ENCODE peak calls at places on chromosome 1, in eight cellular contexts. M, U, N, F, J, D, W and C are unnamed samples.

GRCh38 chr1:115190766-115191165 is 101.5 kb upstream of the TSPAN2 start:
- DNase-seq in M (no peak), D (no peak), F (no peak), W (no peak), U (no peak), J (peak), N (no peak), C (no peak)

GRCh38 chr1:64505232-64505943 is 35.5 kb downstream of the CACHD1 start:
- DNase-seq in J (no peak), N (peak), F (peak), M (no peak), W (peak), D (no peak), U (peak), C (peak)

GRCh38 chr1:24640288-24640687 is 2.8 kb upstream of the SRRM1 start:
- DNase-seq in M (no peak), N (no peak), U (no peak), W (no peak), F (peak), J (no peak), D (no peak), C (no peak)

GRCh38 chr1:3924871-3925655 is 25.0 kb upstream of the C1orf174 start:
- DNase-seq in N (no peak), U (no peak), F (no peak), M (no peak), D (no peak), W (no peak), J (peak), C (no peak)

GRCh38 chr1:115166531-115167091 is 77.3 kb upstream of the TSPAN2 start:
- DNase-seq in U (no peak), W (no peak), D (peak), J (peak), M (no peak), F (no peak), N (no peak), C (no peak)

GRCh38 chr1:77642941-77643340 is 39.5 kb downstream of the ZZZ3 start:
- DNase-seq in M (no peak), J (no peak), F (no peak), W (no peak), D (no peak), N (no peak), U (no peak), C (no peak)

GRCh38 chr1:227318003-227318851 is at the start of gene CDC42BPA:
- DNase-seq in F (peak), J (peak), U (peak), M (peak), D (peak), N (peak), W (peak), C (peak)

GRCh38 chr1:77565321-77565720 is 117.1 kb downstream of the ZZZ3 start:
- DNase-seq in N (no peak), F (no peak), U (no peak), D (no peak), J (no peak), M (no peak), W (no peak), C (no peak)

GRCh38 chr1:32448773-32449456 is 16.0 kb upstream of the ZBTB8B start:
- DNase-seq in F (peak), N (no peak), M (no peak), W (no peak), J (no peak), U (no peak), D (no peak), C (no peak)

GRCh38 chr1:65467536-65467935 is 47.1 kb downstream of the LEPR start:
- DNase-seq in N (peak), U (no peak), M (no peak), W (no peak), J (peak), D (peak), F (peak), C (no peak)

GRCh38 chr1:26531651-26532131 is 2.1 kb downstream of the RPS6KA1 start:
- DNase-seq in F (peak), M (no peak), W (no peak), N (no peak), D (no peak), U (no peak), J (no peak), C (no peak)

GRCh38 chr1:206856674-206857464 is 8.6 kb upstream of the IL20 start:
- DNase-seq in M (no peak), N (no peak), D (no peak), U (no peak), J (no peak), F (no peak), W (no peak), C (no peak)
- TF ChIP-seq CTCF in M (no peak), N (no peak), D (peak), U (peak), J (no peak), F (peak), W (peak), C (no peak)

GRCh38 chr1:36351222-36351977 is 28.0 kb upstream of the EVA1B start:
- DNase-seq in W (no peak), J (peak), N (peak), D (peak), M (no peak), F (no peak), U (no peak), C (no peak)
- TF ChIP-seq CTCF in W (no peak), J (no peak), N (no peak), D (peak), M (peak), F (no peak), U (no peak), C (no peak)

DNA sequence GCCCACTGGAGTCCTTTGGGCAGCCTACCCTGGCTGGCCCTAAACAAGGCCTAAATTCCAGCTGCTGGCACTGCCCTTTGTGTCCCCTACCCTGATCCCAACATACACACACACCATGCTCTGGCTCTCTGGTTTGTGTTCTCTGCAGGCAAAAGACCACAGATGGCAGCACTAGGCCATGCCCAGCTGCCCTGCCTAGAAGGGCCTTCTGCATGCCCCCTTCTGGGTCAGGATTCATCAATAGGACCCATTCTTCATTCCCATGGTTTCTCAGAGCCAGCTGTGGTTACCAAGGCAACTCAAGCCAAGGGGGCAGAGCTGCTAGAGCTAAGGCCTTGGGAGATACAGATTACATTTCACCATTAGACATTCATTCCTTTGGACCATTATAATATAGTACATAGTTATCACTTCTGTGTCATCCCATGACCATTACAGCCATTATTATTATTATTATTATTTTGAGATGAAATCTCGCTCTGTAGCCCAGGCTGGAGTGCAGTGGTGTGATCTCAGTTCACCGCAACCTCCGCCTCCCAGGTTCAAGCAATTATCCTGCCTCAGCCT is 17.5 kb downstream of the ASAP3 start:
- DNase-seq in F (no peak), U (no peak), J (no peak), M (no peak), W (no peak), N (no peak), D (no peak), C (no peak)
- TF ChIP-seq CTCF in F (no peak), U (no peak), J (no peak), M (no peak), W (no peak), N (no peak), D (peak), C (no peak)

GRCh38 chr1:46246548-46247432 is 773 bp upstream of the RAD54L start:
- DNase-seq in N (peak), F (no peak), U (peak), D (no peak), J (peak), W (peak), M (peak), C (peak)
- TF ChIP-seq CTCF in N (no peak), F (no peak), U (peak), D (no peak), J (no peak), W (no peak), M (no peak), C (no peak)

GRCh38 chr1:44239337-44239960 is 26.2 kb downstream of the DMAP1 start:
- DNase-seq in U (no peak), D (peak), N (no peak), F (peak), W (no peak), M (peak), J (peak), C (no peak)

GRCh38 chr1:44238651-44239050 is 25.4 kb downstream of the DMAP1 start:
- DNase-seq in U (no peak), N (no peak), J (no peak), M (no peak), W (no peak), F (no peak), D (no peak), C (no peak)

GRCh38 chr1:44240802-44241671 is 27.8 kb downstream of the DMAP1 start:
- DNase-seq in J (no peak), M (peak), F (no peak), D (no peak), W (no peak), U (no peak), N (peak), C (no peak)

GRCh38 chr1:44237721-44238457 is 24.6 kb downstream of the DMAP1 start:
- DNase-seq in N (peak), D (peak), M (peak), W (peak), U (peak), J (peak), F (peak), C (peak)

DNA sequence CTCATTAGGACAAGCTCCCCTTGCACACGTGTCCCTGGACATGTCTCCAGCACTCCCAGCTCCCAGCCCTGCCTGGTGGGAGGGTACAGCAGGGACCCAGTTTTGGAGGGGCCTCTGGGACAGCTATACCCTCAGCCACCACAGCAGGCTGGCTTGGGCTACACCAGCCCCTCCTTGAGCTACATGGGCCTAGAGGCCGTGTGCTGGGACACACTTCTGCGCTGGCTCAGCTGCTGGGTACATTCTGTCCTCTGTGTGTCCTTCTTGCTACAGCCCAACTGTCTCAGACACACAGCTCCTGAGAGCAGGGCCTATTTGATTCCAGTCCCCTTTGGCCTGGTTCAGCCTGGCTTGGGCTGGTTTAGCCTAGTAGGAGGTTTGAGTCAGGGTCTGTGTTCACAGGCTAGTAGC is 26.7 kb downstream of the DMAP1 start:
- DNase-seq in D (no peak), J (no peak), N (no peak), F (no peak), W (no peak), U (no peak), M (peak), C (no peak)
- TF ChIP-seq CTCF in D (no peak), J (no peak), N (no peak), F (no peak), W (no peak), U (no peak), M (no peak), C (no peak)